ENCODE peak calls at places on chromosomes 16 and 17, in ten cellular contexts. B is body of pancreas; Q is stimulated activated CD4-positive, alpha-beta T cell treated with anti-CD3 and anti-CD28 coated beads, TNF-alpha, amount 100 ng/mL, for 24 hours; A is activated gamma-delta T cell treated with Interleukin-2 at 50 U/mL for 16 hours; Y is T follicular helper cell; V is stomach; E is HCT116; K is epithelial cell of esophagus; L is mucosa of descending colon; D is IMR-90. R is an unnamed sample.

GRCh38 chr17:13027246-13027645 is 9.4 kb upstream of the ELAC2 start:
- DNase-seq in B (no peak), Q (no peak), A (no peak), Y (no peak), V (no peak), E (no peak), K (no peak), L (no peak), D (peak; percentile 29), R (no peak)

GRCh38 chr17:42341568-42341967 is 46.7 kb downstream of the STAT3 start:
- DNase-seq in B (no peak), Q (no peak), A (no peak), Y (no peak), V (no peak), E (no peak), K (no peak), L (no peak), D (no peak), R (no peak)

GRCh38 chr17:40218740-40219072 is 398 bp upstream of the WIPF2 start:
- DNase-seq in B (peak; percentile 87), Q (peak; percentile 60), A (peak; percentile 63), Y (peak; percentile 81), V (peak; percentile 61), E (peak; percentile 47), K (peak; percentile 59), L (peak; percentile 77), D (peak; percentile 86), R (peak; percentile 96)

GRCh38 chr17:81053043-81053970 is 18.4 kb downstream of the BAIAP2 start:
- DNase-seq in B (no peak), Q (no peak), A (no peak), Y (no peak), V (no peak), E (no peak), K (no peak), L (no peak), D (no peak), R (no peak)

GRCh38 chr16:17836868-17837602 is 366.3 kb upstream of the XYLT1 start:
- DNase-seq in B (no peak), Q (no peak), A (no peak), Y (no peak), V (no peak), E (peak; percentile 54), K (peak; percentile 36), L (no peak), D (peak; percentile 98), R (peak; percentile 91)

GRCh38 chr16:56997931-56998330 is 8.6 kb downstream of the NLRC5 start:
- DNase-seq in B (no peak), Q (no peak), A (no peak), Y (no peak), V (no peak), E (no peak), K (no peak), L (no peak), D (no peak), R (no peak)

GRCh38 chr16:68000024-68000423 is 740 bp upstream of the DPEP2 start:
- DNase-seq in B (no peak), Q (no peak), A (no peak), Y (no peak), V (no peak), E (no peak), K (no peak), L (no peak), D (no peak), R (no peak)

GRCh38 chr16:10992797-10993196 is 48.4 kb downstream of the CLEC16A start:
- DNase-seq in B (no peak), Q (no peak), A (no peak), Y (no peak), V (peak; percentile 43), E (peak; percentile 52), K (peak; percentile 91), L (no peak), D (peak; percentile 93), R (peak; percentile 89)